ENCODE peak calls at places on chromosomes 2 and 18, in five cellular contexts. One of them, this sample, is unnamed. For H3K4me1, the result is how much of the 10 kb centered on the place peaks cover.

GRCh38 chr2:100990650-100991403 is 11.3 kb upstream of the RPL31 start:
- DNase-seq in PC-9: no peak
- DNase-seq in GM23338: no peak
- DNase-seq in OCI-LY7: no peak
- DNase-seq in mammary epithelial cell: no peak
- DNase-seq in this sample: no peak

GRCh38 chr18:79396431-79397287 is 929 bp downstream of the NFATC1 start:
- DNase-seq in mammary epithelial cell: peak
- DNase-seq in GM23338: no peak
- DNase-seq in OCI-LY7: peak
- DNase-seq in PC-9: no peak
- DNase-seq in this sample: peak

GRCh38 chr2:134160793-134161504 is 92.9 kb upstream of the MGAT5 start:
- DNase-seq in GM23338: no peak
- DNase-seq in OCI-LY7: no peak
- DNase-seq in PC-9: no peak
- DNase-seq in mammary epithelial cell: no peak
- DNase-seq in this sample: peak

GRCh38 chr2:237464757-237465391 is 22.2 kb upstream of the MLPH start:
- DNase-seq in mammary epithelial cell: no peak
- DNase-seq in OCI-LY7: no peak
- DNase-seq in PC-9: no peak
- DNase-seq in GM23338: no peak
- DNase-seq in this sample: peak

GRCh38 chr2:46850742-46851141 is 64.9 kb downstream of the MCFD2 start:
- DNase-seq in OCI-LY7: no peak
- DNase-seq in PC-9: peak
- DNase-seq in mammary epithelial cell: peak
- DNase-seq in GM23338: no peak
- DNase-seq in this sample: peak

GRCh38 chr18:54130631-54131030 is 93.8 kb downstream of the MBD2 start:
- DNase-seq in PC-9: no peak
- DNase-seq in OCI-LY7: no peak
- DNase-seq in GM23338: peak
- DNase-seq in mammary epithelial cell: no peak
- DNase-seq in this sample: no peak

GRCh38 chr2:96636772-96637171 is 1.3 kb downstream of the KANSL3 start:
- DNase-seq in GM23338: no peak
- DNase-seq in mammary epithelial cell: peak
- DNase-seq in OCI-LY7: no peak
- DNase-seq in PC-9: no peak
- DNase-seq in this sample: peak

GRCh38 chr2:200506679-200507078 is 3.2 kb downstream of the KCTD18 start:
- DNase-seq in PC-9: no peak
- DNase-seq in mammary epithelial cell: no peak
- DNase-seq in OCI-LY7: no peak
- DNase-seq in GM23338: no peak
- DNase-seq in this sample: no peak

GRCh38 chr2:76019130-76019529 is 308.4 kb upstream of the GCFC2 start:
- DNase-seq in GM23338: no peak
- DNase-seq in OCI-LY7: no peak
- DNase-seq in PC-9: no peak
- DNase-seq in mammary epithelial cell: no peak
- DNase-seq in this sample: no peak

GRCh38 chr18:5556317-5556974 is 12.6 kb upstream of the EPB41L3 start:
- DNase-seq in mammary epithelial cell: no peak
- DNase-seq in GM23338: no peak
- DNase-seq in PC-9: no peak
- DNase-seq in OCI-LY7: no peak
- DNase-seq in this sample: no peak

GRCh38 chr2:238425979-238426567 is 654 bp upstream of the ASB1 start:
- DNase-seq in mammary epithelial cell: no peak
- DNase-seq in GM23338: peak
- DNase-seq in PC-9: peak
- DNase-seq in OCI-LY7: peak
- DNase-seq in this sample: peak

GRCh38 chr18:8705280-8705940 is at the start of gene MTCL1:
- DNase-seq in GM23338: peak
- DNase-seq in mammary epithelial cell: peak
- DNase-seq in PC-9: peak
- DNase-seq in OCI-LY7: peak
- DNase-seq in this sample: peak

GRCh38 chr2:71530987-71531332 is 77.6 kb downstream of the DYSF start:
- DNase-seq in PC-9: no peak
- DNase-seq in GM23338: no peak
- DNase-seq in OCI-LY7: no peak
- DNase-seq in mammary epithelial cell: no peak
- DNase-seq in this sample: no peak

GRCh38 chr2:239535413-239535790 is 134.6 kb upstream of the HDAC4 start:
- DNase-seq in OCI-LY7: no peak
- DNase-seq in mammary epithelial cell: no peak
- DNase-seq in GM23338: no peak
- DNase-seq in PC-9: no peak
- DNase-seq in this sample: no peak

GRCh38 chr2:219493086-219493485 is 5.6 kb upstream of the GMPPA start:
- DNase-seq in GM23338: no peak
- DNase-seq in OCI-LY7: no peak
- DNase-seq in mammary epithelial cell: no peak
- DNase-seq in PC-9: no peak
- DNase-seq in this sample: no peak

GRCh38 chr2:19868705-19869550 is 32.9 kb downstream of the TTC32 start:
- DNase-seq in mammary epithelial cell: no peak
- DNase-seq in GM23338: peak
- DNase-seq in PC-9: no peak
- DNase-seq in OCI-LY7: peak
- DNase-seq in this sample: no peak

GRCh38 chr2:109558076-109558882 is 55.5 kb downstream of the SEPTIN10 start:
- DNase-seq in PC-9: peak
- DNase-seq in OCI-LY7: no peak
- DNase-seq in GM23338: peak
- DNase-seq in mammary epithelial cell: peak
- DNase-seq in this sample: no peak

GRCh38 chr18:25282922-25283703 is 68.9 kb downstream of the ZNF521 start:
- DNase-seq in mammary epithelial cell: no peak
- DNase-seq in GM23338: no peak
- DNase-seq in OCI-LY7: no peak
- DNase-seq in PC-9: no peak
- DNase-seq in this sample: no peak
- H3K4me2 ChIP-seq in mammary epithelial cell: no peak
- H3K4me2 ChIP-seq in GM23338: peak
- H3K4me2 ChIP-seq in OCI-LY7: no peak
- H3K4me2 ChIP-seq in PC-9: no peak
- H3K4me2 ChIP-seq in this sample: no peak

GRCh38 chr2:202425036-202425435 is 48.9 kb downstream of the BMPR2 start:
- DNase-seq in OCI-LY7: no peak
- DNase-seq in GM23338: no peak
- DNase-seq in PC-9: peak
- DNase-seq in mammary epithelial cell: peak
- DNase-seq in this sample: no peak
- H3K4me1 ChIP-seq in OCI-LY7: under half
- H3K4me1 ChIP-seq in GM23338: under half
- H3K4me1 ChIP-seq in PC-9: under half
- H3K4me1 ChIP-seq in mammary epithelial cell: under half
- H3K4me1 ChIP-seq in this sample: under half

GRCh38 chr18:75269140-75269676 is 58.6 kb downstream of the TSHZ1 start:
- DNase-seq in PC-9: no peak
- DNase-seq in GM23338: no peak
- DNase-seq in mammary epithelial cell: no peak
- DNase-seq in OCI-LY7: no peak
- DNase-seq in this sample: no peak
- TF ChIP-seq CTCF in PC-9: no peak
- TF ChIP-seq CTCF in GM23338: no peak
- TF ChIP-seq CTCF in mammary epithelial cell: no peak
- TF ChIP-seq CTCF in OCI-LY7: no peak
- TF ChIP-seq CTCF in this sample: no peak

GRCh38 chr2:60676950-60677349 is 79.1 kb upstream of the PAPOLG start:
- DNase-seq in PC-9: no peak
- DNase-seq in OCI-LY7: no peak
- DNase-seq in mammary epithelial cell: no peak
- DNase-seq in GM23338: no peak
- DNase-seq in this sample: no peak

GRCh38 chr2:60677376-60677775 is 78.7 kb upstream of the PAPOLG start:
- DNase-seq in PC-9: no peak
- DNase-seq in OCI-LY7: no peak
- DNase-seq in GM23338: no peak
- DNase-seq in mammary epithelial cell: no peak
- DNase-seq in this sample: no peak

GRCh38 chr2:60675309-60675708 is 80.8 kb upstream of the PAPOLG start:
- DNase-seq in GM23338: peak
- DNase-seq in PC-9: no peak
- DNase-seq in OCI-LY7: no peak
- DNase-seq in mammary epithelial cell: no peak
- DNase-seq in this sample: no peak

GRCh38 chr2:60678551-60678950 is 77.5 kb upstream of the PAPOLG start:
- DNase-seq in PC-9: no peak
- DNase-seq in GM23338: no peak
- DNase-seq in OCI-LY7: no peak
- DNase-seq in mammary epithelial cell: no peak
- DNase-seq in this sample: no peak

GRCh38 chr2:60679059-60679780 is 76.8 kb upstream of the PAPOLG start:
- DNase-seq in GM23338: no peak
- DNase-seq in PC-9: no peak
- DNase-seq in mammary epithelial cell: no peak
- DNase-seq in OCI-LY7: no peak
- DNase-seq in this sample: no peak
- H3K4me2 ChIP-seq in GM23338: no peak
- H3K4me2 ChIP-seq in PC-9: no peak
- H3K4me2 ChIP-seq in mammary epithelial cell: no peak
- H3K4me2 ChIP-seq in OCI-LY7: no peak
- H3K4me2 ChIP-seq in this sample: no peak

DNA sequence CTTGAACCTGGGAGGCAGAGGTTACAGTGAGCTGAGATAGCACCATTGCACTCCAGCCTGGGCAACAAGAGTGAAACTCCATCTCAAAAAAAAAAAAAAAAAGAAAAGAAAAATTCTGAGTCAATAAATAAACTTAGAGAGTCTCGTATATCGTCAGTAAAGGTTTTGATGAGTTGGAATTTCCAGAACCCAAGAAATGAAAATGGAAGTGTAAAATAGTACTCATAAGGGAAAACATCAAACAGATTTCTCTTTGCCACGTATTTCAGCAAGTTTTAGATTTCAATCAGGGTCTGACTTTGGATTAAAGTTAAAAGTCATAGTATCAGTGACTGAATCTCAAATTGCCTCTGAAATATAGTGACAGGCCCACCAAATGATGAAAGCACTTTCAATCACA is 71.4 kb upstream of the SPOPL start:
- DNase-seq in mammary epithelial cell: no peak
- DNase-seq in GM23338: no peak
- DNase-seq in OCI-LY7: no peak
- DNase-seq in PC-9: no peak
- DNase-seq in this sample: no peak
- H3K4me1 ChIP-seq in mammary epithelial cell: under half
- H3K4me1 ChIP-seq in GM23338: under half
- H3K4me1 ChIP-seq in OCI-LY7: under half
- H3K4me1 ChIP-seq in PC-9: under half
- H3K4me1 ChIP-seq in this sample: under half

GRCh38 chr2:231709981-231710750 is 1.8 kb downstream of the PTMA start:
- DNase-seq in PC-9: peak
- DNase-seq in OCI-LY7: peak
- DNase-seq in mammary epithelial cell: peak
- DNase-seq in GM23338: peak
- DNase-seq in this sample: peak
- TF ChIP-seq CTCF in PC-9: no peak
- TF ChIP-seq CTCF in OCI-LY7: peak
- TF ChIP-seq CTCF in mammary epithelial cell: peak
- TF ChIP-seq CTCF in GM23338: peak
- TF ChIP-seq CTCF in this sample: peak

DNA sequence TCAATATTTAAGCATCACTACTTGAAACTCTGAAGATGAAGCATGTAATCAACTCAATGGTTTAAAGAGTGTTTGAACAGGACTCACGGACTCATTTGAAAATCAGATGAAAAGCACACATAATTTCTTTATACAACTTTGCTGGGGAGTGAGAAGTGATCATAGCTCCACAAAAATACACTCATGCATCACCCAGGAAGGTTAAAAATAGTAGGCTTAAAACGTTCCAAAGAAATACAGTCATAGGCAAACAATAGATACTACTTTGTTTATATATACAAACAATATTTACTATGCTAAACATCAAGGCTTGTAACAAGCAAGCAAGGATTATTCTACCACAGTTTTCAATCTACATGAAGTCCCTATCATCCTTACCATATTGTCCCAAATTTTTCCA is 11.6 kb downstream of the HNRNPLL start:
- DNase-seq in PC-9: no peak
- DNase-seq in OCI-LY7: no peak
- DNase-seq in mammary epithelial cell: no peak
- DNase-seq in GM23338: no peak
- DNase-seq in this sample: no peak
- H3K4me2 ChIP-seq in PC-9: no peak
- H3K4me2 ChIP-seq in OCI-LY7: no peak
- H3K4me2 ChIP-seq in mammary epithelial cell: no peak
- H3K4me2 ChIP-seq in GM23338: no peak
- H3K4me2 ChIP-seq in this sample: no peak